ENCODE peak calls at places on chromosome 19, in ten cellular contexts. R is AG10803, T is GM12865, C is fibroblast of mammary gland, G is heart left ventricle, N is PC-3, B is right lobe of liver, A is OCI-LY7, Z is upper lobe of right lung, Y is A673. W is an unnamed sample.

GRCh38 chr19:12786950-12787349 is 4.3 kb upstream of the JUNB start:
- DNase-seq in R (no peak), T (no peak), C (no peak), G (no peak), N (no peak), B (no peak), A (no peak), Z (no peak), Y (no peak), W (no peak)

GRCh38 chr19:16588089-16588823 is 16.0 kb upstream of the SLC35E1 start:
- DNase-seq in R (no peak), T (peak; percentile 95), C (peak; percentile 59), G (no peak), N (no peak), B (no peak), A (peak; percentile 95), Z (no peak), Y (no peak), W (no peak)

GRCh38 chr19:7213628-7214328 is 80.4 kb downstream of the INSR start:
- DNase-seq in R (no peak), T (peak; percentile 68), C (no peak), G (no peak), N (no peak), B (no peak), A (no peak), Z (no peak), Y (no peak), W (no peak)

GRCh38 chr19:33063356-33064116 is 1.2 kb downstream of the RHPN2 start:
- DNase-seq in R (peak; percentile 13), T (no peak), C (peak; percentile 18), G (peak; percentile 34), N (peak; percentile 43), B (peak; percentile 27), A (peak; percentile 13), Z (no peak), Y (peak; percentile 60), W (no peak)

GRCh38 chr19:51417107-51417806 is at the start of gene SIGLEC10:
- DNase-seq in R (no peak), T (peak; percentile 86), C (peak; percentile 35), G (peak; percentile 41), N (peak; percentile 46), B (peak; percentile 50), A (peak; percentile 93), Z (peak; percentile 80), Y (no peak), W (no peak)

GRCh38 chr19:33758541-33759013 is 38.1 kb upstream of the KCTD15 start:
- DNase-seq in R (no peak), T (no peak), C (no peak), G (no peak), N (no peak), B (no peak), A (no peak), Z (peak; percentile 78), Y (no peak), W (no peak)

GRCh38 chr19:17170538-17171297 is 44.4 kb upstream of the USE1 start:
- DNase-seq in R (no peak), T (peak; percentile 67), C (peak; percentile 6), G (no peak), N (no peak), B (no peak), A (peak; percentile 35), Z (no peak), Y (no peak), W (no peak)

GRCh38 chr19:51751655-51752054 is at the start of gene FPR1:
- DNase-seq in R (peak; percentile 65), T (no peak), C (peak; percentile 88), G (no peak), N (peak; percentile 60), B (no peak), A (peak; percentile 59), Z (no peak), Y (peak; percentile 22), W (no peak)

GRCh38 chr19:4980087-4980486 is 11.2 kb downstream of the KDM4B start:
- DNase-seq in R (peak; percentile 43), T (no peak), C (no peak), G (no peak), N (no peak), B (no peak), A (no peak), Z (no peak), Y (no peak), W (no peak)

GRCh38 chr19:43941209-43941608 is 6.1 kb upstream of the ZNF45 start:
- DNase-seq in R (no peak), T (no peak), C (no peak), G (no peak), N (no peak), B (no peak), A (no peak), Z (no peak), Y (no peak), W (no peak)

GRCh38 chr19:45613926-45614725 is 12.1 kb upstream of the GPR4 start:
- DNase-seq in R (peak; percentile 88), T (peak; percentile 88), C (peak; percentile 92), G (no peak), N (peak; percentile 92), B (no peak), A (no peak), Z (no peak), Y (peak; percentile 79), W (no peak)

GRCh38 chr19:11295665-11296245 is at the start of gene TSPAN16:
- DNase-seq in R (no peak), T (no peak), C (no peak), G (no peak), N (no peak), B (peak; percentile 24), A (no peak), Z (no peak), Y (no peak), W (no peak)

GRCh38 chr19:29583196-29584006 is 22.7 kb upstream of the POP4 start:
- DNase-seq in R (peak; percentile 13), T (no peak), C (peak; percentile 44), G (no peak), N (peak; percentile 19), B (no peak), A (no peak), Z (no peak), Y (no peak), W (no peak)

GRCh38 chr19:12374026-12374425 is 8.5 kb upstream of the ZNF442 start:
- DNase-seq in R (no peak), T (no peak), C (no peak), G (no peak), N (no peak), B (no peak), A (no peak), Z (no peak), Y (no peak), W (no peak)

GRCh38 chr19:50167314-50167721 is 4.2 kb upstream of the IZUMO2 start:
- DNase-seq in R (no peak), T (no peak), C (no peak), G (no peak), N (peak; percentile 36), B (no peak), A (no peak), Z (no peak), Y (peak; percentile 58), W (no peak)

GRCh38 chr19:16069813-16070365 is 6.4 kb upstream of the TPM4 start:
- DNase-seq in R (no peak), T (no peak), C (no peak), G (no peak), N (peak; percentile 39), B (no peak), A (no peak), Z (peak; percentile 57), Y (no peak), W (no peak)

GRCh38 chr19:17553256-17553655 is 2.2 kb upstream of the COLGALT1 start:
- DNase-seq in R (peak; percentile 96), T (peak; percentile 57), C (peak; percentile 97), G (peak; percentile 85), N (peak; percentile 80), B (peak; percentile 45), A (no peak), Z (no peak), Y (peak; percentile 97), W (no peak)

GRCh38 chr19:15439078-15439799 is 10.5 kb downstream of the WIZ start:
- DNase-seq in R (no peak), T (no peak), C (no peak), G (no peak), N (no peak), B (no peak), A (no peak), Z (no peak), Y (no peak), W (no peak)

GRCh38 chr19:38792250-38793111 is 3.5 kb downstream of the LGALS7B start:
- DNase-seq in R (no peak), T (peak; percentile 55), C (peak; percentile 18), G (peak; percentile 60), N (no peak), B (no peak), A (no peak), Z (peak; percentile 82), Y (no peak), W (no peak)
- TF ChIP-seq CTCF in R (peak; percentile 38), T (peak; percentile 45), C (peak; percentile 36), G (peak; percentile 6), N (no peak), B (peak; percentile 32), A (no peak), Z (peak; percentile 50), Y (no peak), W (peak; percentile 22)

GRCh38 chr19:40673377-40673776 is 17.1 kb downstream of the NUMBL start:
- DNase-seq in R (no peak), T (no peak), C (no peak), G (no peak), N (no peak), B (no peak), A (no peak), Z (no peak), Y (no peak), W (no peak)
- TF ChIP-seq CTCF in R (no peak), T (no peak), C (no peak), G (no peak), N (no peak), B (no peak), A (no peak), Z (no peak), Y (no peak), W (no peak)

DNA sequence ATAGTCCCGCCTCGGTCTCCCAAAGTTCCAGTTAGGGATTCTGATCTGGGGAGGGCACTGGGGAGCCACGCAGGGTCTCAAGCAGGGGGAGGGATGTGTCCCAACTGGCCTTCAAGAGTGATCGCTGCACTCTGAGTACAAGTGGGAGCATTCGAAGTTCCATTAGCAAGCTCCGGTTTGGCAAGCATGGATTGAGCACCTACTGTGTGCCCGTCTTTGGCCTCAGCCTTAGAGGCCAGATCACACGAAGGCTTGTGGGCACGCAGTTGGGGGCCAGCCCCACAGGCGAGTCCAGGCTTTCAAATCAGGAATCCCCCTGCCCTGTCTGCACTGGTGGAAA is 32.1 kb upstream of the TCF3 start:
- DNase-seq in R (no peak), T (no peak), C (no peak), G (no peak), N (no peak), B (no peak), A (no peak), Z (no peak), Y (no peak), W (no peak)
- TF ChIP-seq CTCF in R (no peak), T (no peak), C (no peak), G (no peak), N (no peak), B (no peak), A (no peak), Z (no peak), Y (no peak), W (no peak)

DNA sequence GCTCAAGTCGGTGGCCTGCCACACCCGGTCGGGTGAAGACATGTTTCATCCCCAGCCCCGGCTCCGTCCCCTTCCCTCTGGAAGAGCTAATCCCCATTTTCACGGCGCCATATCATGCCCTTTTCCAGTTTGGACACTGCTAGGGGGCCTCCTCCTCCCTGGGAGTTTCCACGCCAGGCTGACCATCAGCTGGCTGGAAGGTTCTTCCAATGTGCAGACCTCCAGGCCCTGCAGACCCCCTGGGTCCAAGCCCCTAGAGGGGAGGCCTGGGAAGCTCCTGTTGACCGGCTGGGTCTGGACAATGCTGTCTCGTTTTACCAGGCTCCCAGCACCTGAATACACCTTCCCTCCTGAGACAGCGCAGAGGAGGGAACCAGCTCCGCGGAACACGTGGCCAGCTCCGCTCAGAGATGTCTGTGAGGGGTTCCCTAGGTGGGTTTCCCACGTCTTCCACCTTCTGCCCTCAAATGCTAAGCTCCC is 44.7 kb upstream of the RANBP3 start:
- DNase-seq in R (no peak), T (no peak), C (no peak), G (no peak), N (no peak), B (no peak), A (no peak), Z (no peak), Y (no peak), W (no peak)
- TF ChIP-seq CTCF in R (no peak), T (no peak), C (no peak), G (no peak), N (peak; percentile 23), B (no peak), A (peak; percentile 4), Z (no peak), Y (peak; percentile 17), W (no peak)